ENCODE peak calls at places on chromosomes 2 and 18, in six cellular contexts. One of them, this sample, is unnamed.

GRCh38 chr2:228533156-228533555 is 351.7 kb upstream of the SPHKAP start:
- DNase-seq in CD8-positive, alpha-beta memory T cell: no peak
- DNase-seq in psoas muscle: no peak
- DNase-seq in substantia nigra: no peak
- DNase-seq in HCT116: no peak
- DNase-seq in cardiac muscle cell: no peak
- DNase-seq in this sample: no peak

GRCh38 chr2:38622210-38622609 is 19.5 kb upstream of the HNRNPLL start:
- DNase-seq in CD8-positive, alpha-beta memory T cell: no peak
- DNase-seq in psoas muscle: no peak
- DNase-seq in substantia nigra: no peak
- DNase-seq in HCT116: no peak
- DNase-seq in cardiac muscle cell: no peak
- DNase-seq in this sample: no peak

GRCh38 chr2:144650886-144651285 is 131.0 kb upstream of the ZEB2 start:
- DNase-seq in CD8-positive, alpha-beta memory T cell: no peak
- DNase-seq in psoas muscle: no peak
- DNase-seq in substantia nigra: no peak
- DNase-seq in HCT116: no peak
- DNase-seq in cardiac muscle cell: no peak
- DNase-seq in this sample: no peak

GRCh38 chr2:118865106-118865505 is 17.7 kb upstream of the EN1 start:
- DNase-seq in CD8-positive, alpha-beta memory T cell: no peak
- DNase-seq in psoas muscle: no peak
- DNase-seq in substantia nigra: no peak
- DNase-seq in HCT116: peak
- DNase-seq in cardiac muscle cell: peak
- DNase-seq in this sample: no peak

GRCh38 chr2:189782221-189782671 is 1.9 kb downstream of the ORMDL1 start:
- DNase-seq in CD8-positive, alpha-beta memory T cell: no peak
- DNase-seq in psoas muscle: no peak
- DNase-seq in substantia nigra: no peak
- DNase-seq in HCT116: no peak
- DNase-seq in cardiac muscle cell: no peak
- DNase-seq in this sample: no peak

GRCh38 chr18:59202258-59202820 is 17.6 kb upstream of the GRP start:
- DNase-seq in CD8-positive, alpha-beta memory T cell: no peak
- DNase-seq in psoas muscle: no peak
- DNase-seq in substantia nigra: no peak
- DNase-seq in HCT116: no peak
- DNase-seq in cardiac muscle cell: no peak
- DNase-seq in this sample: no peak

GRCh38 chr2:88832992-88833389 is 141.5 kb downstream of the RPIA start:
- DNase-seq in CD8-positive, alpha-beta memory T cell: no peak
- DNase-seq in psoas muscle: no peak
- DNase-seq in substantia nigra: no peak
- DNase-seq in HCT116: no peak
- DNase-seq in cardiac muscle cell: no peak
- DNase-seq in this sample: no peak

GRCh38 chr2:42923632-42924425 is 131.4 kb upstream of the HAAO start:
- DNase-seq in CD8-positive, alpha-beta memory T cell: no peak
- DNase-seq in psoas muscle: no peak
- DNase-seq in substantia nigra: no peak
- DNase-seq in HCT116: no peak
- DNase-seq in cardiac muscle cell: no peak
- DNase-seq in this sample: no peak

GRCh38 chr18:23857756-23858155 is 156.8 kb upstream of the TTC39C start:
- DNase-seq in CD8-positive, alpha-beta memory T cell: no peak
- DNase-seq in psoas muscle: no peak
- DNase-seq in substantia nigra: no peak
- DNase-seq in HCT116: no peak
- DNase-seq in cardiac muscle cell: no peak
- DNase-seq in this sample: no peak

GRCh38 chr2:4134881-4135565 is 431.6 kb downstream of the DCDC2C start:
- DNase-seq in CD8-positive, alpha-beta memory T cell: no peak
- DNase-seq in psoas muscle: no peak
- DNase-seq in substantia nigra: no peak
- DNase-seq in HCT116: no peak
- DNase-seq in cardiac muscle cell: no peak
- DNase-seq in this sample: no peak

GRCh38 chr2:20496477-20496876 is 49.6 kb downstream of the RHOB start:
- DNase-seq in CD8-positive, alpha-beta memory T cell: no peak
- DNase-seq in psoas muscle: no peak
- DNase-seq in substantia nigra: no peak
- DNase-seq in HCT116: peak
- DNase-seq in cardiac muscle cell: no peak
- DNase-seq in this sample: no peak

GRCh38 chr2:118539290-118539689 is 308.2 kb downstream of the EN1 start:
- DNase-seq in CD8-positive, alpha-beta memory T cell: no peak
- DNase-seq in psoas muscle: peak
- DNase-seq in substantia nigra: no peak
- DNase-seq in HCT116: peak
- DNase-seq in cardiac muscle cell: peak
- DNase-seq in this sample: peak

GRCh38 chr2:20917724-20918572 is 95.0 kb upstream of the LDAH start:
- DNase-seq in CD8-positive, alpha-beta memory T cell: no peak
- DNase-seq in psoas muscle: no peak
- DNase-seq in substantia nigra: no peak
- DNase-seq in HCT116: no peak
- DNase-seq in cardiac muscle cell: no peak
- DNase-seq in this sample: no peak

GRCh38 chr2:205361272-205361671 is 321.0 kb upstream of the NRP2 start:
- DNase-seq in CD8-positive, alpha-beta memory T cell: no peak
- DNase-seq in psoas muscle: no peak
- DNase-seq in substantia nigra: no peak
- DNase-seq in HCT116: no peak
- DNase-seq in cardiac muscle cell: no peak
- DNase-seq in this sample: no peak

GRCh38 chr18:52063923-52064322 is 276.1 kb upstream of the DCC start:
- DNase-seq in CD8-positive, alpha-beta memory T cell: no peak
- DNase-seq in psoas muscle: no peak
- DNase-seq in substantia nigra: no peak
- DNase-seq in HCT116: no peak
- DNase-seq in cardiac muscle cell: no peak
- DNase-seq in this sample: no peak

GRCh38 chr18:74826560-74826959 is 228.9 kb downstream of the ZNF407 start:
- DNase-seq in CD8-positive, alpha-beta memory T cell: no peak
- DNase-seq in psoas muscle: no peak
- DNase-seq in substantia nigra: no peak
- DNase-seq in HCT116: no peak
- DNase-seq in cardiac muscle cell: no peak
- DNase-seq in this sample: no peak

GRCh38 chr2:64842030-64842429 is 147.2 kb upstream of the SLC1A4 start:
- DNase-seq in CD8-positive, alpha-beta memory T cell: no peak
- DNase-seq in psoas muscle: no peak
- DNase-seq in substantia nigra: no peak
- DNase-seq in HCT116: no peak
- DNase-seq in cardiac muscle cell: no peak
- DNase-seq in this sample: no peak

GRCh38 chr2:13413989-13414388 is 697.3 kb downstream of the TRIB2 start:
- DNase-seq in CD8-positive, alpha-beta memory T cell: no peak
- DNase-seq in psoas muscle: no peak
- DNase-seq in substantia nigra: no peak
- DNase-seq in HCT116: no peak
- DNase-seq in cardiac muscle cell: no peak
- DNase-seq in this sample: no peak

GRCh38 chr2:233822781-233823730 is 31.3 kb downstream of the HJURP start:
- DNase-seq in CD8-positive, alpha-beta memory T cell: no peak
- DNase-seq in psoas muscle: no peak
- DNase-seq in substantia nigra: no peak
- DNase-seq in HCT116: no peak
- DNase-seq in cardiac muscle cell: no peak
- DNase-seq in this sample: no peak

GRCh38 chr2:152493417-152493816 is 158.4 kb downstream of the FMNL2 start:
- DNase-seq in CD8-positive, alpha-beta memory T cell: no peak
- DNase-seq in psoas muscle: no peak
- DNase-seq in substantia nigra: no peak
- DNase-seq in HCT116: no peak
- DNase-seq in cardiac muscle cell: no peak
- DNase-seq in this sample: no peak

GRCh38 chr2:126788652-126789051 is 110.0 kb upstream of the TEX51 start:
- DNase-seq in CD8-positive, alpha-beta memory T cell: no peak
- DNase-seq in psoas muscle: no peak
- DNase-seq in substantia nigra: no peak
- DNase-seq in HCT116: no peak
- DNase-seq in cardiac muscle cell: no peak
- DNase-seq in this sample: no peak

GRCh38 chr2:148546270-148546669 is 98.3 kb upstream of the EPC2 start:
- DNase-seq in CD8-positive, alpha-beta memory T cell: no peak
- DNase-seq in psoas muscle: no peak
- DNase-seq in substantia nigra: no peak
- DNase-seq in HCT116: no peak
- DNase-seq in cardiac muscle cell: no peak
- DNase-seq in this sample: no peak

DNA sequence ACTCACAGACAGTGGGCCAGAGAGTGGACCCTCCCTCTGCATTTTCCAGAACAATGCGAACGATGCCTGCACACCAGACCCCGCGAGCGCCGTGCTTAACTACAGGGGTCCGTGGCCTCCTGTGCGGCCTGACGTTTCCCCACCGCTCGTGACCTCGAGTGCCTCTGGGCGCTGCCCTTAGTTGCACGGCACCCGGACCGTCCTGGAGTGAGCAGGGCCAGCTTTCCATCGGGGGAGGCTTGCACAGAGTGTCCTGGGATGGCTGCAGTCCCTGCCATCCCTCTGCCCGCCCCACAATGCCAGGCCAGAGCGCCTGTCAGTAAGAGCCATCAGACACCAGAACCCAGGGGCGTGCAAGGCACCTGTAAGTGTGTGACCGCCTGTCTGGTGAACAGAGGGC is 217.0 kb downstream of the TWIST2 start:
- DNase-seq in CD8-positive, alpha-beta memory T cell: no peak
- DNase-seq in psoas muscle: peak
- DNase-seq in substantia nigra: no peak
- DNase-seq in HCT116: no peak
- DNase-seq in cardiac muscle cell: no peak
- DNase-seq in this sample: no peak
- H3K27ac ChIP-seq in CD8-positive, alpha-beta memory T cell: no peak
- H3K27ac ChIP-seq in psoas muscle: no peak
- H3K27ac ChIP-seq in substantia nigra: no peak
- H3K27ac ChIP-seq in HCT116: no peak
- H3K27ac ChIP-seq in cardiac muscle cell: no peak
- H3K27ac ChIP-seq in this sample: no peak

DNA sequence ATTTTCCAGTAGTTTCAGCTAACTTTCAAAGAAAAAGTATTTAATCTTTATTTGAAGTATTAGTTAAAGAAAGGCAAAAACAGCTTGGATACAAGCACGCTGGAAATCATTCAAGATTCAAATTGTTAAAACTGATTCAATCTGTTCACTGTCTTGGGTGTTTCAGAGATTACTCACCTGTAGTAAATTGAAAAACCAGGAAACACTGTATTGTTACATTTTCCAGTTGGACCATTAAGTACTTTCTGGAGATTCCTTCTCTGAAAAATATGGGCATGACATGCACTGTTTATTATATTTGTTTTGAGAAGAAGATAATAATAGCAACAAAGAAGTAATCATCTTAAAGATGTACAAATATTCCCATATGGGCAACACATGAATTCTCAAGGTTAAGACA is 196.1 kb downstream of the UBE2E3 start:
- DNase-seq in CD8-positive, alpha-beta memory T cell: no peak
- DNase-seq in psoas muscle: no peak
- DNase-seq in substantia nigra: no peak
- DNase-seq in HCT116: no peak
- DNase-seq in cardiac muscle cell: no peak
- DNase-seq in this sample: no peak
- H3K27ac ChIP-seq in CD8-positive, alpha-beta memory T cell: no peak
- H3K27ac ChIP-seq in psoas muscle: no peak
- H3K27ac ChIP-seq in substantia nigra: no peak
- H3K27ac ChIP-seq in HCT116: no peak
- H3K27ac ChIP-seq in cardiac muscle cell: no peak
- H3K27ac ChIP-seq in this sample: no peak

GRCh38 chr2:240259201-240259923 is 118.9 kb upstream of the OTOS start:
- DNase-seq in CD8-positive, alpha-beta memory T cell: no peak
- DNase-seq in psoas muscle: peak
- DNase-seq in substantia nigra: no peak
- DNase-seq in HCT116: no peak
- DNase-seq in cardiac muscle cell: no peak
- DNase-seq in this sample: peak

GRCh38 chr2:240259924-240260529 is 119.6 kb upstream of the OTOS start:
- DNase-seq in CD8-positive, alpha-beta memory T cell: no peak
- DNase-seq in psoas muscle: peak
- DNase-seq in substantia nigra: no peak
- DNase-seq in HCT116: no peak
- DNase-seq in cardiac muscle cell: no peak
- DNase-seq in this sample: no peak

GRCh38 chr2:240258685-240259084 is 118.2 kb upstream of the OTOS start:
- DNase-seq in CD8-positive, alpha-beta memory T cell: no peak
- DNase-seq in psoas muscle: no peak
- DNase-seq in substantia nigra: no peak
- DNase-seq in HCT116: no peak
- DNase-seq in cardiac muscle cell: no peak
- DNase-seq in this sample: no peak

GRCh38 chr2:240256704-240257637 is 116.5 kb upstream of the OTOS start:
- DNase-seq in CD8-positive, alpha-beta memory T cell: no peak
- DNase-seq in psoas muscle: peak
- DNase-seq in substantia nigra: no peak
- DNase-seq in HCT116: no peak
- DNase-seq in cardiac muscle cell: no peak
- DNase-seq in this sample: no peak

GRCh38 chr2:240257940-240258580 is 117.6 kb upstream of the OTOS start:
- DNase-seq in CD8-positive, alpha-beta memory T cell: no peak
- DNase-seq in psoas muscle: peak
- DNase-seq in substantia nigra: no peak
- DNase-seq in HCT116: no peak
- DNase-seq in cardiac muscle cell: no peak
- DNase-seq in this sample: no peak
- H3K27ac ChIP-seq in CD8-positive, alpha-beta memory T cell: no peak
- H3K27ac ChIP-seq in psoas muscle: peak
- H3K27ac ChIP-seq in substantia nigra: no peak
- H3K27ac ChIP-seq in HCT116: no peak
- H3K27ac ChIP-seq in cardiac muscle cell: no peak
- H3K27ac ChIP-seq in this sample: peak

GRCh38 chr2:199713746-199714145 is 137.2 kb downstream of the FTCDNL1 start:
- DNase-seq in CD8-positive, alpha-beta memory T cell: no peak
- DNase-seq in psoas muscle: no peak
- DNase-seq in substantia nigra: no peak
- DNase-seq in HCT116: no peak
- DNase-seq in cardiac muscle cell: no peak
- DNase-seq in this sample: no peak

GRCh38 chr2:199718074-199718473 is 132.9 kb downstream of the FTCDNL1 start:
- DNase-seq in CD8-positive, alpha-beta memory T cell: no peak
- DNase-seq in psoas muscle: no peak
- DNase-seq in substantia nigra: no peak
- DNase-seq in HCT116: no peak
- DNase-seq in cardiac muscle cell: no peak
- DNase-seq in this sample: no peak

GRCh38 chr2:199716807-199717586 is 134.0 kb downstream of the FTCDNL1 start:
- DNase-seq in CD8-positive, alpha-beta memory T cell: no peak
- DNase-seq in psoas muscle: no peak
- DNase-seq in substantia nigra: no peak
- DNase-seq in HCT116: no peak
- DNase-seq in cardiac muscle cell: peak
- DNase-seq in this sample: no peak

DNA sequence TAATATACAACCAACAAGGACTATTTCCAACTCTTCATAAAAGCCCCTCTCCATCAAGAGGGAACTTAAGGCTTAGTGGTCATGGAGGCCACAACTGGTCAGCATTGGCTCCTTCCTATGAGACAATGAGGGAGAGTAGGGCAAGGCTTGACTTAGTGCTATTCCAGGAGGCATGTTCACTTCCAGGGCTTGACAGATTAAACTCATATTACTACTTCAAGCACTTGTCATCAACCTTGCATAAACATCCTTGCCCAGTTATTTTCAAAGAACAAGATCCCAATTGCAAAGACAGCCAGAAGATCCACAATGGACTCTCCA is 133.4 kb downstream of the FTCDNL1 start:
- DNase-seq in CD8-positive, alpha-beta memory T cell: no peak
- DNase-seq in psoas muscle: no peak
- DNase-seq in substantia nigra: no peak
- DNase-seq in HCT116: no peak
- DNase-seq in cardiac muscle cell: no peak
- DNase-seq in this sample: no peak
- H3K27ac ChIP-seq in CD8-positive, alpha-beta memory T cell: no peak
- H3K27ac ChIP-seq in psoas muscle: no peak
- H3K27ac ChIP-seq in substantia nigra: no peak
- H3K27ac ChIP-seq in HCT116: no peak
- H3K27ac ChIP-seq in cardiac muscle cell: no peak
- H3K27ac ChIP-seq in this sample: no peak

This sample was measured in testis.